ENCODE peak calls at places on chromosomes 2 and 18, in six cellular contexts. J, V, G, O, S and I are unnamed samples.

GRCh38 chr2:232809349-232810124 is 33.2 kb upstream of the KCNJ13 start:
- DNase-seq in J (no peak), V (no peak), G (no peak), O (no peak), S (no peak), I (no peak)

GRCh38 chr2:79832540-79833234 is 319.8 kb downstream of the CTNNA2 start:
- DNase-seq in J (no peak), V (peak), G (peak), O (no peak), S (no peak), I (no peak)

GRCh38 chr18:48821251-48821590 is 129.5 kb downstream of the SMAD7 start:
- DNase-seq in J (no peak), V (no peak), G (no peak), O (no peak), S (no peak), I (no peak)

GRCh38 chr2:211609127-211609526 is 929.5 kb downstream of the ERBB4 start:
- DNase-seq in J (no peak), V (no peak), G (no peak), O (no peak), S (peak), I (no peak)

GRCh38 chr2:239890347-239890746 is 134.8 kb downstream of the NDUFA10 start:
- DNase-seq in J (no peak), V (no peak), G (no peak), O (no peak), S (no peak), I (no peak)

GRCh38 chr2:9252002-9252357 is 45.4 kb downstream of the ASAP2 start:
- DNase-seq in J (no peak), V (no peak), G (no peak), O (no peak), S (no peak), I (peak)

GRCh38 chr18:37453754-37454153 is 111.8 kb downstream of the CELF4 start:
- DNase-seq in J (no peak), V (no peak), G (no peak), O (no peak), S (no peak), I (no peak)

GRCh38 chr2:152198499-152198898 is 22.9 kb upstream of the STAM2 start:
- DNase-seq in J (no peak), V (no peak), G (no peak), O (no peak), S (no peak), I (no peak)

GRCh38 chr2:218028189-218028495 is 25.3 kb upstream of the TNS1 start:
- DNase-seq in J (no peak), V (no peak), G (no peak), O (no peak), S (no peak), I (no peak)

GRCh38 chr2:168639501-168639900 is 162.9 kb upstream of the NOSTRIN start:
- DNase-seq in J (no peak), V (no peak), G (no peak), O (peak), S (peak), I (peak)

GRCh38 chr2:98912221-98912851 is 23.7 kb downstream of the CRACDL start:
- DNase-seq in J (peak), V (peak), G (peak), O (peak), S (no peak), I (no peak)

GRCh38 chr2:204731996-204732395 is 186.7 kb downstream of the PARD3B start:
- DNase-seq in J (no peak), V (no peak), G (no peak), O (peak), S (no peak), I (no peak)

GRCh38 chr2:171217330-171217729 is 56.6 kb upstream of the TLK1 start:
- DNase-seq in J (no peak), V (no peak), G (no peak), O (no peak), S (no peak), I (no peak)